ENCODE peak calls at places on chromosome 1, in five cellular contexts. One of them, this sample, is unnamed.

GRCh38 chr1:171366099-171366498 is 52.1 kb downstream of the FMO4 start:
- DNase-seq in lung: no peak
- DNase-seq in CD8-positive, alpha-beta T cell: no peak
- DNase-seq in mesenchymal stem cell: no peak
- DNase-seq in brain microvascular endothelial cell: no peak
- DNase-seq in this sample: no peak

GRCh38 chr1:235421751-235422150 is 54.5 kb downstream of the TBCE start:
- DNase-seq in lung: no peak
- DNase-seq in CD8-positive, alpha-beta T cell: no peak
- DNase-seq in mesenchymal stem cell: no peak
- DNase-seq in brain microvascular endothelial cell: no peak
- DNase-seq in this sample: no peak

GRCh38 chr1:90671736-90672135 is 45.4 kb downstream of the BARHL2 start:
- DNase-seq in lung: no peak
- DNase-seq in CD8-positive, alpha-beta T cell: no peak
- DNase-seq in mesenchymal stem cell: no peak
- DNase-seq in brain microvascular endothelial cell: no peak
- DNase-seq in this sample: no peak

GRCh38 chr1:203359010-203359571 is 8.2 kb upstream of the FMOD start:
- DNase-seq in lung: no peak
- DNase-seq in CD8-positive, alpha-beta T cell: no peak
- DNase-seq in mesenchymal stem cell: peak; percentile 27
- DNase-seq in brain microvascular endothelial cell: no peak
- DNase-seq in this sample: no peak

GRCh38 chr1:245166471-245166885 is 11.7 kb downstream of the KIF26B start:
- DNase-seq in lung: no peak
- DNase-seq in CD8-positive, alpha-beta T cell: no peak
- DNase-seq in mesenchymal stem cell: no peak
- DNase-seq in brain microvascular endothelial cell: no peak
- DNase-seq in this sample: no peak

GRCh38 chr1:44029911-44030605 is 1.2 kb downstream of the SLC6A9 start:
- DNase-seq in lung: peak; percentile 91
- DNase-seq in CD8-positive, alpha-beta T cell: peak; percentile 70
- DNase-seq in mesenchymal stem cell: peak; percentile 91
- DNase-seq in brain microvascular endothelial cell: peak; percentile 80
- DNase-seq in this sample: peak; percentile 93

GRCh38 chr1:98991127-98992003 is 13.3 kb downstream of the PLPPR5 start:
- DNase-seq in lung: no peak
- DNase-seq in CD8-positive, alpha-beta T cell: no peak
- DNase-seq in mesenchymal stem cell: peak; percentile 84
- DNase-seq in brain microvascular endothelial cell: peak; percentile 94
- DNase-seq in this sample: no peak

GRCh38 chr1:54850737-54851136 is 36.3 kb downstream of the DHCR24 start:
- DNase-seq in lung: no peak
- DNase-seq in CD8-positive, alpha-beta T cell: no peak
- DNase-seq in mesenchymal stem cell: peak; percentile 94
- DNase-seq in brain microvascular endothelial cell: peak; percentile 91
- DNase-seq in this sample: no peak

GRCh38 chr1:108829498-108829916 is 27.4 kb downstream of the AKNAD1 start:
- DNase-seq in lung: peak; percentile 56
- DNase-seq in CD8-positive, alpha-beta T cell: no peak
- DNase-seq in mesenchymal stem cell: peak; percentile 76
- DNase-seq in brain microvascular endothelial cell: peak; percentile 35
- DNase-seq in this sample: no peak

GRCh38 chr1:169348356-169349036 is 19.1 kb downstream of the NME7 start:
- DNase-seq in lung: no peak
- DNase-seq in CD8-positive, alpha-beta T cell: no peak
- DNase-seq in mesenchymal stem cell: peak; percentile 59
- DNase-seq in brain microvascular endothelial cell: peak; percentile 43
- DNase-seq in this sample: no peak

GRCh38 chr1:182054698-182055326 is 6.7 kb downstream of the ZNF648 start:
- DNase-seq in lung: peak; percentile 51
- DNase-seq in CD8-positive, alpha-beta T cell: peak; percentile 31
- DNase-seq in mesenchymal stem cell: no peak
- DNase-seq in brain microvascular endothelial cell: peak; percentile 6
- DNase-seq in this sample: no peak

GRCh38 chr1:201184307-201184706 is 6.3 kb upstream of the IGFN1 start:
- DNase-seq in lung: no peak
- DNase-seq in CD8-positive, alpha-beta T cell: no peak
- DNase-seq in mesenchymal stem cell: peak; percentile 17
- DNase-seq in brain microvascular endothelial cell: no peak
- DNase-seq in this sample: no peak

GRCh38 chr1:200291106-200291505 is 118.7 kb downstream of the ZNF281 start:
- DNase-seq in lung: no peak
- DNase-seq in CD8-positive, alpha-beta T cell: no peak
- DNase-seq in mesenchymal stem cell: no peak
- DNase-seq in brain microvascular endothelial cell: no peak
- DNase-seq in this sample: no peak

GRCh38 chr1:39692152-39693064 is 1.2 kb upstream of the HPCAL4 start:
- DNase-seq in lung: peak; percentile 39
- DNase-seq in CD8-positive, alpha-beta T cell: peak; percentile 10
- DNase-seq in mesenchymal stem cell: no peak
- DNase-seq in brain microvascular endothelial cell: no peak
- DNase-seq in this sample: no peak

DNA sequence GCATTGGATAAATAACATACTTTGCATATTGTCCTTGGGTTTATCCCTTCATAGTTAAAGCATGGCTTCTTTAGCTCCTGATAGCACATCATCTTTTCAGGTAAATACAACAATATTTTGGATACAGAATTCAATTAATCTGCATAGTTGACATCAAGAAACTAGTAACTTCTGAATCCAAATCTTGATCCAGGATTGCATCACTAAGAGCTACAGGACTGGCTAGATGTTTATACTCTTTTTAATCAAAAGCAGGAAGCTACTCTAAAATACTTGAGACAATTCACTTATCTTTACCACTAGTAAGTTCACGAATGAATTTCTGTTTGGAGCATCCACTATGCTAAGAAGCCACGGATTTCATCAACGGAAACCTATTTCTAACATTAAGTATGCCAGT is 54.2 kb upstream of the SLC44A3 start:
- DNase-seq in lung: no peak
- DNase-seq in CD8-positive, alpha-beta T cell: no peak
- DNase-seq in mesenchymal stem cell: no peak
- DNase-seq in brain microvascular endothelial cell: no peak
- DNase-seq in this sample: no peak
- H3K27ac ChIP-seq in lung: no peak overlapping the region
- H3K27ac ChIP-seq in CD8-positive, alpha-beta T cell: no peak overlapping the region
- H3K27ac ChIP-seq in mesenchymal stem cell: no peak overlapping the region
- H3K27ac ChIP-seq in brain microvascular endothelial cell: no peak overlapping the region
- H3K27ac ChIP-seq in this sample: no peak overlapping the region

GRCh38 chr1:60878323-60878722 is 204.0 kb upstream of the NFIA start:
- DNase-seq in lung: no peak
- DNase-seq in CD8-positive, alpha-beta T cell: no peak
- DNase-seq in mesenchymal stem cell: no peak
- DNase-seq in brain microvascular endothelial cell: no peak
- DNase-seq in this sample: no peak
- H3K27ac ChIP-seq in lung: no peak overlapping the region
- H3K27ac ChIP-seq in CD8-positive, alpha-beta T cell: no peak overlapping the region
- H3K27ac ChIP-seq in mesenchymal stem cell: no peak overlapping the region
- H3K27ac ChIP-seq in brain microvascular endothelial cell: no peak overlapping the region
- H3K27ac ChIP-seq in this sample: no peak overlapping the region

GRCh38 chr1:183214021-183214970 is 28.2 kb downstream of the LAMC2 start:
- DNase-seq in lung: no peak
- DNase-seq in CD8-positive, alpha-beta T cell: no peak
- DNase-seq in mesenchymal stem cell: no peak
- DNase-seq in brain microvascular endothelial cell: no peak
- DNase-seq in this sample: no peak
- H3K27ac ChIP-seq in lung: no peak overlapping the region
- H3K27ac ChIP-seq in CD8-positive, alpha-beta T cell: no peak overlapping the region
- H3K27ac ChIP-seq in mesenchymal stem cell: no peak overlapping the region
- H3K27ac ChIP-seq in brain microvascular endothelial cell: no peak overlapping the region
- H3K27ac ChIP-seq in this sample: no peak overlapping the region

DNA sequence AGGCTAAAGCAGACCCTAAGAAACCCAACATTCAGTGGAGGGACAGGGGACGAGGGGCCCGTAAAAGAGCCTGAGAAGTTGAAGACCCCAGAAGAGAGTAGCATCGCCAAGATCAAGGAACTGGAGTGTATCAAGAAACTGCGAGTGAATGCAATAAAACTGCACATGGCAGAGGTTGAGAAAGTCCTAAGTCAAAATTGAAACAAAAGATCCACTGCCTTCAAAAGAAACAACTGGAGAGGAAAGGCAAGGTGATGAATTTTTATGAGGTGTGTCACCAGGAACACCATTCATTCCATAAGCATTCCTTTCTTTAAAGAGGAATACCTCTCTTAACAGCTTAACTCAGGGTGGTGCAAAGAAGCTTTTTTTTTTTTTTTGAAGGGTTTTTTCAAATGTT is 38.3 kb upstream of the ADORA3 start:
- DNase-seq in lung: no peak
- DNase-seq in CD8-positive, alpha-beta T cell: no peak
- DNase-seq in mesenchymal stem cell: peak; percentile 11
- DNase-seq in brain microvascular endothelial cell: no peak
- DNase-seq in this sample: no peak
- H3K27ac ChIP-seq in lung: no peak overlapping the region
- H3K27ac ChIP-seq in CD8-positive, alpha-beta T cell: no peak overlapping the region
- H3K27ac ChIP-seq in mesenchymal stem cell: peak overlapping the region; percentile 61
- H3K27ac ChIP-seq in brain microvascular endothelial cell: no peak overlapping the region
- H3K27ac ChIP-seq in this sample: no peak overlapping the region

GRCh38 chr1:155909894-155910293 is 1.3 kb downstream of the RIT1 start:
- DNase-seq in lung: no peak
- DNase-seq in CD8-positive, alpha-beta T cell: no peak
- DNase-seq in mesenchymal stem cell: peak; percentile 78
- DNase-seq in brain microvascular endothelial cell: peak; percentile 44
- DNase-seq in this sample: no peak
- H3K27ac ChIP-seq in lung: peak overlapping the region; percentile 69
- H3K27ac ChIP-seq in CD8-positive, alpha-beta T cell: no peak overlapping the region
- H3K27ac ChIP-seq in mesenchymal stem cell: peak overlapping the region; percentile 10
- H3K27ac ChIP-seq in brain microvascular endothelial cell: peak overlapping the region; percentile 79
- H3K27ac ChIP-seq in this sample: no peak overlapping the region

GRCh38 chr1:22781483-22781882 is 70.8 kb downstream of the EPHB2 start:
- DNase-seq in lung: no peak
- DNase-seq in CD8-positive, alpha-beta T cell: no peak
- DNase-seq in mesenchymal stem cell: no peak
- DNase-seq in brain microvascular endothelial cell: no peak
- DNase-seq in this sample: no peak

GRCh38 chr1:22780696-22781095 is 70.1 kb downstream of the EPHB2 start:
- DNase-seq in lung: no peak
- DNase-seq in CD8-positive, alpha-beta T cell: no peak
- DNase-seq in mesenchymal stem cell: peak; percentile 29
- DNase-seq in brain microvascular endothelial cell: no peak
- DNase-seq in this sample: no peak

GRCh38 chr1:22777658-22778057 is 67.0 kb downstream of the EPHB2 start:
- DNase-seq in lung: no peak
- DNase-seq in CD8-positive, alpha-beta T cell: no peak
- DNase-seq in mesenchymal stem cell: no peak
- DNase-seq in brain microvascular endothelial cell: no peak
- DNase-seq in this sample: no peak

GRCh38 chr1:22778408-22778807 is 67.8 kb downstream of the EPHB2 start:
- DNase-seq in lung: no peak
- DNase-seq in CD8-positive, alpha-beta T cell: no peak
- DNase-seq in mesenchymal stem cell: no peak
- DNase-seq in brain microvascular endothelial cell: no peak
- DNase-seq in this sample: no peak

GRCh38 chr1:22778842-22779520 is 68.3 kb downstream of the EPHB2 start:
- DNase-seq in lung: no peak
- DNase-seq in CD8-positive, alpha-beta T cell: no peak
- DNase-seq in mesenchymal stem cell: no peak
- DNase-seq in brain microvascular endothelial cell: no peak
- DNase-seq in this sample: no peak
- H3K27ac ChIP-seq in lung: no peak overlapping the region
- H3K27ac ChIP-seq in CD8-positive, alpha-beta T cell: no peak overlapping the region
- H3K27ac ChIP-seq in mesenchymal stem cell: no peak overlapping the region
- H3K27ac ChIP-seq in brain microvascular endothelial cell: no peak overlapping the region
- H3K27ac ChIP-seq in this sample: no peak overlapping the region

DNA sequence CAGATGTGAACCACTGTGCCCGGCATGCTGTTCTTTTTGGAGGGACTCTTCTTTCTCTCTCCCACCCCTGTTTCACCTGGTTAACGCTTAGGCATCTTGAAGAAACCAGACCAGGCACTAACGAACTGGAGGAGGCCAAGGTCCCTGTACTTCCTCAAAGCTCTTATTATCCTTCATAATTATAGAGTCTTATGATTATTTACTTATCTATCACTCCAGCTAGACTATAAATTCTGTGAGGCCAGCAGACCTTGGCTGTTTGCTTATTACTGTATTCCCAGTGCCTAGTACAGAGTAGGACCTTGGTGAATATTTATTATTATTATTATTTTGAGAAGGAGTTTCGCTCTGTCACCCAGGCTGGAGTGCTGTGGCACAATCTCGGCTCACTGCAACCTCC is 5.8 kb downstream of the CSF3R start:
- DNase-seq in lung: no peak
- DNase-seq in CD8-positive, alpha-beta T cell: no peak
- DNase-seq in mesenchymal stem cell: no peak
- DNase-seq in brain microvascular endothelial cell: no peak
- DNase-seq in this sample: no peak
- H3K27ac ChIP-seq in lung: no peak overlapping the region
- H3K27ac ChIP-seq in CD8-positive, alpha-beta T cell: no peak overlapping the region
- H3K27ac ChIP-seq in mesenchymal stem cell: no peak overlapping the region
- H3K27ac ChIP-seq in brain microvascular endothelial cell: no peak overlapping the region
- H3K27ac ChIP-seq in this sample: no peak overlapping the region

GRCh38 chr1:214386333-214386732 is 105.4 kb downstream of the SMYD2 start:
- DNase-seq in lung: no peak
- DNase-seq in CD8-positive, alpha-beta T cell: no peak
- DNase-seq in mesenchymal stem cell: no peak
- DNase-seq in brain microvascular endothelial cell: no peak
- DNase-seq in this sample: no peak
- H3K27ac ChIP-seq in lung: no peak overlapping the region
- H3K27ac ChIP-seq in CD8-positive, alpha-beta T cell: no peak overlapping the region
- H3K27ac ChIP-seq in mesenchymal stem cell: peak overlapping the region; percentile 46
- H3K27ac ChIP-seq in brain microvascular endothelial cell: peak overlapping the region; percentile 55
- H3K27ac ChIP-seq in this sample: no peak overlapping the region

DNA sequence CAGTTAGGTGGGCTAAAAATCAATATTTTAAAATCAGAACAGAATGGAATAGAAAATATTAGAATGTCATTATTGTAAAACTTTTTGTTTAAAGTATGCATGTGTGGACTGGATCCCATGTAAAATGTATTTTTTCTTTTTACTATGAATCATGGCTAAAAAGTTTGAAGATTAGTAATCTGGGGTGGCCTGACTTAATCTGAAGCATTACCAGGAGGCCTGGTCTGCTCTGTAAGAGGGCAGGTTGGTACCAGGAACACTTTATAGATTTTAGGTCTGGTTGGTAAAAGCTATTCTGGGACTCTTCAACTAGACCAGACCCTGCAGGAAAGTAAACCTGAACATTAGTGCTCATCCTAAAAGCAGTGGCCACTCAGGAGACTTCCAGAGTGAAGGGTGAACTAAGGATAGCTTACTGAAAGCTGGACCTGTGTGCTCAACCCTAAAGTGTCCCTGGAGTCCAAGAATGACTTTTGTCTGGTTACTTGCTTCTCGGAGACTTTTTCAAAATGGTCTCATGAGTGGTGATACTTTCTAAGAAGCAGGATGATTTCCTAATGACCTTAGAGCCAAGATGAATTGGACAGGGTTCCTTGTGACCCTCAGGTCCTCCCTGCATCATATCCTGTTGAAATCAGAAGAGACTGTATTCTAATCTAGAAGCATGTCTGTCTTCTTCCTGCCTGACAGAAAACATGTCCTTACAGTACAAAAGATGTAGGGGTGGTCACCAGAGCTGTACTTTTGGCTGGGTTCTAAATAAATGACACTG is 16.6 kb downstream of the RGL1 start:
- DNase-seq in lung: no peak
- DNase-seq in CD8-positive, alpha-beta T cell: no peak
- DNase-seq in mesenchymal stem cell: no peak
- DNase-seq in brain microvascular endothelial cell: no peak
- DNase-seq in this sample: no peak
- H3K27ac ChIP-seq in lung: peak overlapping the region; percentile 33
- H3K27ac ChIP-seq in CD8-positive, alpha-beta T cell: no peak overlapping the region
- H3K27ac ChIP-seq in mesenchymal stem cell: no peak overlapping the region
- H3K27ac ChIP-seq in brain microvascular endothelial cell: peak overlapping the region; percentile 30
- H3K27ac ChIP-seq in this sample: peak overlapping the region; percentile 25

GRCh38 chr1:33972676-33973395 is 109.0 kb downstream of the HMGB4 start:
- DNase-seq in lung: no peak
- DNase-seq in CD8-positive, alpha-beta T cell: no peak
- DNase-seq in mesenchymal stem cell: no peak
- DNase-seq in brain microvascular endothelial cell: no peak
- DNase-seq in this sample: no peak
- H3K27ac ChIP-seq in lung: no peak overlapping the region
- H3K27ac ChIP-seq in CD8-positive, alpha-beta T cell: no peak overlapping the region
- H3K27ac ChIP-seq in mesenchymal stem cell: no peak overlapping the region
- H3K27ac ChIP-seq in brain microvascular endothelial cell: no peak overlapping the region
- H3K27ac ChIP-seq in this sample: no peak overlapping the region